ENCODE peak calls at places on chromosome 1, in six cellular contexts. U is Karpas-422; E is fibroblast of lung; G is esophagus muscularis mucosa; K is CD4-positive, CD25-positive, alpha-beta regulatory T cell; D is heart left ventricle. T is an unnamed sample.
A peak's percentile ranks its signal among the peaks of the same experiment; 100 is the strongest.

GRCh38 chr1:94988356-94988755 is 61.4 kb upstream of the CNN3 start:
- DNase-seq in U (no peak), E (peak; percentile 26), G (peak; percentile 12), K (no peak), D (no peak), T (no peak)

GRCh38 chr1:159941867-159942560 is 3.4 kb downstream of the IGSF9 start:
- DNase-seq in U (no peak), E (no peak), G (no peak), K (no peak), D (no peak), T (no peak)

GRCh38 chr1:87330201-87330953 is 1.7 kb downstream of the LMO4 start:
- DNase-seq in U (peak; percentile 56), E (peak; percentile 47), G (no peak), K (no peak), D (no peak), T (peak; percentile 2)

GRCh38 chr1:209248649-209249279 is 334.8 kb upstream of the CAMK1G start:
- DNase-seq in U (peak; percentile 88), E (peak; percentile 69), G (peak; percentile 89), K (peak; percentile 25), D (no peak), T (peak; percentile 27)

GRCh38 chr1:39675220-39675619 is 3.3 kb upstream of the NT5C1A start:
- DNase-seq in U (no peak), E (no peak), G (no peak), K (no peak), D (no peak), T (no peak)

GRCh38 chr1:198270421-198270820 is 113.6 kb downstream of the NEK7 start:
- DNase-seq in U (no peak), E (no peak), G (no peak), K (no peak), D (no peak), T (no peak)

GRCh38 chr1:46010611-46011010 is 121.8 kb downstream of the PIK3R3 start:
- DNase-seq in U (no peak), E (no peak), G (peak; percentile 53), K (no peak), D (no peak), T (no peak)

GRCh38 chr1:69739181-69739580 is 171.5 kb downstream of the LRRC7 start:
- DNase-seq in U (no peak), E (no peak), G (no peak), K (no peak), D (no peak), T (no peak)

GRCh38 chr1:177007437-177008161 is 156.9 kb downstream of the ASTN1 start:
- DNase-seq in U (no peak), E (no peak), G (peak; percentile 68), K (no peak), D (no peak), T (no peak)

GRCh38 chr1:53800621-53801020 is 37.5 kb downstream of the NDC1 start:
- DNase-seq in U (no peak), E (no peak), G (no peak), K (no peak), D (no peak), T (no peak)

GRCh38 chr1:41108696-41109284 is 87.3 kb upstream of the SLFNL1 start:
- DNase-seq in U (no peak), E (peak; percentile 52), G (no peak), K (no peak), D (no peak), T (no peak)

GRCh38 chr1:55604749-55605148 is 389.6 kb upstream of the USP24 start:
- DNase-seq in U (no peak), E (no peak), G (peak; percentile 86), K (no peak), D (no peak), T (no peak)

GRCh38 chr1:29121951-29122661 is 1.6 kb downstream of the TMEM200B start:
- DNase-seq in U (no peak), E (peak; percentile 42), G (no peak), K (peak; percentile 27), D (peak; percentile 32), T (peak; percentile 35)

GRCh38 chr1:32286763-32287162 is 5.1 kb upstream of the HDAC1 start:
- DNase-seq in U (no peak), E (no peak), G (no peak), K (no peak), D (no peak), T (no peak)

GRCh38 chr1:92298213-92298572 is 594 bp downstream of the GLMN start:
- DNase-seq in U (no peak), E (no peak), G (no peak), K (no peak), D (no peak), T (no peak)

GRCh38 chr1:8097077-8097799 is 71.1 kb upstream of the ERRFI1 start:
- DNase-seq in U (no peak), E (peak; percentile 93), G (no peak), K (peak; percentile 43), D (no peak), T (no peak)

GRCh38 chr1:240029418-240029817 is 62.3 kb upstream of the FMN2 start:
- DNase-seq in U (no peak), E (no peak), G (no peak), K (no peak), D (no peak), T (no peak)

GRCh38 chr1:161068306-161069200 is 1.1 kb downstream of the ARHGAP30 start:
- DNase-seq in U (peak; percentile 88), E (no peak), G (no peak), K (peak; percentile 82), D (peak; percentile 68), T (peak; percentile 86)

GRCh38 chr1:229210844-229211243 is 60.1 kb upstream of the RAB4A start:
- DNase-seq in U (no peak), E (no peak), G (no peak), K (no peak), D (no peak), T (no peak)

GRCh38 chr1:207644852-207645631 is at the start of gene CR1L:
- DNase-seq in U (no peak), E (peak; percentile 36), G (peak; percentile 93), K (peak; percentile 49), D (peak; percentile 77), T (peak; percentile 68)

GRCh38 chr1:36099681-36100341 is 11.1 kb downstream of the ADPRS start:
- DNase-seq in U (peak; percentile 92), E (peak; percentile 70), G (no peak), K (peak; percentile 69), D (peak; percentile 69), T (peak; percentile 65)

GRCh38 chr1:33272930-33273329 is 16.6 kb downstream of the ZNF362 start:
- DNase-seq in U (no peak), E (no peak), G (no peak), K (no peak), D (no peak), T (no peak)

DNA sequence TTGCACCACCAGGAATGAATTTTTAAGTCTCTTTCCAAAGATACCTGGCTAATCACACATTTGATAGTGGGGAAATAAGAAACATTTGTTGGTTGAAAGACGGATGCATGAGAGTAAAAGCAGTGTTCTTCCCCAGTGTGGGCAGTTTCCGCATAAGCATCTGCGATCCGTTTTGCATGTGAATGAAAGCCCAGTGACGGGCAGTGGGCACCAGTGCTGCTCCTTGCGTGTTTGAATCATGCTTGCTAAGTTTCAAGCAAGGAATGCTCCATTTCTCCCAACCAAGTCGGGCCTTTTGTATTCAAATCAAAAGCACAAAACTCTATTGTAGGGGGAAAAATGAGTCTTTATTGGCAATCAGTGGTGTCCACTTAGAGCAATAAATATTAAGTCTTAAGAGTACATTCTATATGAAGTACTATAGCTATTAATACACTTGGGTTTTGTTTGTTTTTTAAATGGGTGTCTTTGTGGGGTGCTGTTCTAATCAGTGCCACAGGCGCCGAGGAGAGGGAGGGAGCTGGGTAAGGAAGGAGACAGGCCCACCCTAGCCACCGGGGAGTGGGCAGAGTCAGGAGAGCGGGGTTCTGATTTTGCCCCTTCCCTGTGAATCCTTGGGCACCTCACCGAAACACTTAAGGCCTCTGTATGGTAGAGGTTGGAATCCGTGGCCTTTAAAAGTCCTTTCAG is 750 bp upstream of the PTGFRN start:
- DNase-seq in U (no peak), E (no peak), G (no peak), K (no peak), D (no peak), T (no peak)
- H3K4me3 ChIP-seq in U (no peak overlapping the region), E (no peak overlapping the region), G (peak overlapping the region; percentile 86), K (no peak overlapping the region), D (peak overlapping the region; percentile 69), T (no peak overlapping the region)

GRCh38 chr1:24991242-24992037 is 61.4 kb upstream of the RUNX3 start:
- DNase-seq in U (peak; percentile 63), E (no peak), G (no peak), K (no peak), D (no peak), T (no peak)
- H3K4me1 ChIP-seq in U (no peaks in the 10 kb centered on the region), E (no peaks in the 10 kb centered on the region), G (no peaks in the 10 kb centered on the region), K (peaks cover 72% of the 10 kb centered on the region), D (no peaks in the 10 kb centered on the region), T (peaks cover 71% of the 10 kb centered on the region)

DNA sequence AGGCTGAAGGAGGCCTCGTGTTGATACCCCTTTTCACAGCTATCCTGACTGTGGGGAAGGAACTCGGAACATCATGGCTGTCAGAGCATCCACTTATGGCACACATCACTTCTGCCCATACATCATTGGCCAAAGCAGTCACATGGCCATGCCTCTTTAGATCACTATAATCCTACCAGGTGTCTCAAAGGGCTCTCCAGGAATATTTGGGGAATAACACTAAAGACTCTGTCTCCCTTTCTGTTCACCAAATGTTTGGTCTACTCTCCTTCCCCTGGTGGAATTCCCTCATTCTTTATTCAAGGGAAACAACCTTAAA is 3.0 kb upstream of the JUN start:
- DNase-seq in U (peak; percentile 27), E (no peak), G (no peak), K (no peak), D (no peak), T (no peak)
- H3K27ac ChIP-seq in U (no peak overlapping the region), E (no peak overlapping the region), G (peak overlapping the region; percentile 100), K (no peak overlapping the region), D (peak overlapping the region; percentile 97), T (no peak overlapping the region)

DNA sequence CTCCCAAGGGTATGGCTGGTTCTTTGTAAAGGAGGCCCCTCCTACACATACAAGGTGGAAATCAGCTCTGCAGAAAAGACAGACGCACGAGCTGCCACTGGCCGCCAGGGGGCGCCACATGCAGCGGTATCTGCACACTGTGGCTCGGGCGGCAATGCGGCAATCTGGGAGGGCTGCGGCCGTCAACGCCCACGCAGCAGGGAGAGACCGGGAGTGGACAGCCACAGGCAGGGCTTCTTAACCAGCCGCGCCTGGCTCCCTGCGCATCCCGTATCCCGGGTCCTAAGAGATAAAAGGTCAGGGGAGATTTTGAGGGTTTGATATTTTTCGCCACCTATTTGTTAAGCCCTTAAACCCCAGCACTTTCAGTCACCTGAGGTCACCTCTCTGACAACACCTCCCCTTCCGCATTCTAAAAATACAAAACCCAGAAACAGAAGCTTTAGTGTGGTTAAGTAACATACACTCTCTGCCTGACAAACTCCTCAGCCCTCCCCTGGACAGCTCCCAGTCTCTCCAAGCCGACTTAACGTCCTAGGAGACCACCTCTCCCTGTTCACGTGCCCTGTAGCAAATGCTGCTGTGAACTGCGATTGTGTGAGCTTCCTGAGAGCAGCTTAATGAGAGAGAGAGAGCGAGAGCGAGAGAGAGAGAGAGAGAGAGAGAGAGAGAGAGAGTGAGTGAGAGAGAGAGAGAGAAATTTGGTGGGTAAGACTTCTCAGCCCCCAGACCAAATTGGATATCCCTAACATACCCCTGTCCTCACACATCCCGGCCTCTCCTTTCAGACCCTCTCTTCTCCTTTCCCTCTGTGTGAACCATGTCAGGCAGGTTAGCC is 13.5 kb upstream of the KCNA2 start:
- DNase-seq in U (peak; percentile 90), E (peak; percentile 64), G (no peak), K (peak; percentile 92), D (peak; percentile 83), T (peak; percentile 96)
- H3K4me3 ChIP-seq in U (peak overlapping the region; percentile 9), E (no peak overlapping the region), G (no peak overlapping the region), K (peak overlapping the region; percentile 90), D (no peak overlapping the region), T (peak overlapping the region; percentile 58)

GRCh38 chr1:225879521-225880209 is 2.5 kb downstream of the TMEM63A start:
- DNase-seq in U (no peak), E (no peak), G (no peak), K (peak; percentile 47), D (no peak), T (no peak)
- H3K4me1 ChIP-seq in U (peaks cover 16% of the 10 kb centered on the region), E (peaks cover 15% of the 10 kb centered on the region), G (peaks cover 62% of the 10 kb centered on the region), K (peaks cover 77% of the 10 kb centered on the region), D (peaks cover 56% of the 10 kb centered on the region), T (peaks cover 58% of the 10 kb centered on the region)